ENCODE peak calls at places on chromosome 21, in seven cellular contexts. L is cardiac fibroblast, X is dorsolateral prefrontal cortex, D is tibial nerve, T is mucosa of descending colon, Q is epithelial cell of esophagus, S is HCT116. H is an unnamed sample.

GRCh38 chr21:24046816-24047443 is 1560.4 kb downstream of the MRPL39 start:
- DNase-seq in L (no peak), X (no peak), D (no peak), T (no peak), Q (no peak), S (no peak), H (no peak)

GRCh38 chr21:37257967-37258877 is 8.9 kb downstream of the VPS26C start:
- DNase-seq in L (peak), X (peak), D (no peak), T (peak), Q (peak), S (no peak), H (peak)

GRCh38 chr21:43978060-43978459 is 34.0 kb upstream of the TRAPPC10 start:
- DNase-seq in L (no peak), X (no peak), D (no peak), T (no peak), Q (no peak), S (no peak), H (no peak)

GRCh38 chr21:28516996-28517592 is 475.6 kb downstream of the LTN1 start:
- DNase-seq in L (peak), X (peak), D (peak), T (peak), Q (peak), S (no peak), H (peak)

GRCh38 chr21:35737425-35737824 is 322.9 kb downstream of the SETD4 start:
- DNase-seq in L (no peak), X (no peak), D (no peak), T (no peak), Q (no peak), S (no peak), H (no peak)

GRCh38 chr21:15966216-15966615 is 236.4 kb downstream of the USP25 start:
- DNase-seq in L (no peak), X (no peak), D (no peak), T (no peak), Q (no peak), S (no peak), H (peak)

GRCh38 chr21:40191196-40191595 is 324.0 kb downstream of the PCP4 start:
- DNase-seq in L (no peak), X (no peak), D (no peak), T (no peak), Q (no peak), S (no peak), H (no peak)

GRCh38 chr21:15741510-15741909 is 11.7 kb downstream of the USP25 start:
- DNase-seq in L (peak), X (no peak), D (no peak), T (no peak), Q (peak), S (no peak), H (peak)

GRCh38 chr21:29979043-29979442 is 39.2 kb upstream of the GRIK1 start:
- DNase-seq in L (no peak), X (no peak), D (no peak), T (no peak), Q (no peak), S (no peak), H (no peak)

GRCh38 chr21:35575280-35575915 is 484.9 kb downstream of the SETD4 start:
- DNase-seq in L (peak), X (no peak), D (no peak), T (no peak), Q (peak), S (no peak), H (peak)

GRCh38 chr21:25862596-25862995 is 127.8 kb downstream of the GABPA start:
- DNase-seq in L (peak), X (no peak), D (no peak), T (no peak), Q (peak), S (peak), H (peak)

GRCh38 chr21:29233611-29234540 is 64.8 kb upstream of the BACH1 start:
- DNase-seq in L (no peak), X (no peak), D (no peak), T (no peak), Q (peak), S (no peak), H (no peak)

GRCh38 chr21:26320541-26320940 is 150.0 kb upstream of the APP start:
- DNase-seq in L (no peak), X (no peak), D (no peak), T (no peak), Q (no peak), S (no peak), H (no peak)

GRCh38 chr21:36535618-36536241 is 55.8 kb upstream of the CLDN14 start:
- DNase-seq in L (no peak), X (no peak), D (no peak), T (no peak), Q (no peak), S (no peak), H (no peak)

GRCh38 chr21:40335689-40336088 is 468.5 kb downstream of the PCP4 start:
- DNase-seq in L (no peak), X (no peak), D (no peak), T (no peak), Q (no peak), S (no peak), H (no peak)

GRCh38 chr21:32807717-32808380 is 36.3 kb upstream of the PAXBP1 start:
- DNase-seq in L (peak), X (no peak), D (no peak), T (no peak), Q (peak), S (no peak), H (peak)

GRCh38 chr21:35738342-35738961 is 321.9 kb downstream of the SETD4 start:
- DNase-seq in L (peak), X (no peak), D (no peak), T (no peak), Q (peak), S (no peak), H (no peak)

GRCh38 chr21:43825936-43826622 is 36.7 kb downstream of the RRP1 start:
- DNase-seq in L (no peak), X (no peak), D (no peak), T (no peak), Q (no peak), S (no peak), H (no peak)

GRCh38 chr21:23968008-23968407 is 1639.3 kb downstream of the MRPL39 start:
- DNase-seq in L (no peak), X (no peak), D (no peak), T (no peak), Q (no peak), S (no peak), H (no peak)

GRCh38 chr21:14513772-14514171 is 32.3 kb downstream of the SAMSN1 start:
- DNase-seq in L (no peak), X (no peak), D (no peak), T (no peak), Q (no peak), S (no peak), H (no peak)

GRCh38 chr21:32604484-32604883 is 7.7 kb downstream of the CFAP298 start:
- DNase-seq in L (no peak), X (no peak), D (no peak), T (no peak), Q (no peak), S (no peak), H (no peak)

GRCh38 chr21:35059742-35060141 is 10.6 kb upstream of the RUNX1 start:
- DNase-seq in L (no peak), X (no peak), D (no peak), T (no peak), Q (no peak), S (no peak), H (peak)

GRCh38 chr21:35616090-35616489 is 444.2 kb downstream of the SETD4 start:
- DNase-seq in L (peak), X (no peak), D (peak), T (no peak), Q (peak), S (peak), H (peak)

GRCh38 chr21:26098758-26099157 is 71.8 kb downstream of the APP start:
- DNase-seq in L (no peak), X (no peak), D (no peak), T (no peak), Q (peak), S (no peak), H (no peak)

GRCh38 chr21:17527240-17527639 is 14.4 kb downstream of the CXADR start:
- DNase-seq in L (peak), X (no peak), D (no peak), T (no peak), Q (peak), S (no peak), H (no peak)

GRCh38 chr21:46668381-46668780 is 32.9 kb downstream of the PRMT2 start:
- DNase-seq in L (no peak), X (no peak), D (no peak), T (no peak), Q (no peak), S (no peak), H (no peak)
- H3K4me3 ChIP-seq in L (peak), X (peak), D (peak), T (no peak), Q (peak), S (peak), H (peak)

DNA sequence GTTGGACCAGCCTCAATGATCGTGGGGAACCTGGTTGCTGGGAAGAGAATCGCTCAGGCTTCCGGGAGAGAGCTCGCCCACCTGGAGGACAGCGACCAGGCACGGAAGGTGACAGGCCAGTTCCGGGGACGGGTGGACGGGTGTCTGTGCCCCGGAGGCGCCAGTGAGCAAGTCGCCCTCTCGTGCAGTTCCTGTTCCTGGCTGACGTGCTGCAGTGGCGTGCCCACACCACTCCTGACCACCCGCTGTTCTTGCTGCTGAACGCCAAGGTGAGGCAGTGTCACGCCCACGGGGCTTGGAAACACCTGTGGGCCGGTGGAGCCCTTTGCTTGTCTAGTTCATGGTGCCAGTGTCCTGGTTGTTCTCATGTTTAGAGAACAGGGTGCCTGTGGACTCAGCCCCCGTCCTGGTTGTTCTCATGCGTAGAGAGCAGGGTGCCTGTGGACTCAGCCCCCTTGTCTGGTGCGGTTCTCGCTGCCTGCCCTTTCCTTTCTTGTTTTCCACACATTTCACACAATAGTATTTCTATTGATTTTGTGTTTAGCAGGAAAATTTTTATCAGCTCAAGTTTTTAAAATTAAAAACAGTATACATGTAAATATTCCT is 53.1 kb downstream of the S100B start:
- DNase-seq in L (no peak), X (no peak), D (no peak), T (peak), Q (no peak), S (no peak), H (no peak)
- TF ChIP-seq CTCF in L (no peak), X (no peak), D (no peak), T (no peak), Q (no peak), S (no peak), H (no peak)

DNA sequence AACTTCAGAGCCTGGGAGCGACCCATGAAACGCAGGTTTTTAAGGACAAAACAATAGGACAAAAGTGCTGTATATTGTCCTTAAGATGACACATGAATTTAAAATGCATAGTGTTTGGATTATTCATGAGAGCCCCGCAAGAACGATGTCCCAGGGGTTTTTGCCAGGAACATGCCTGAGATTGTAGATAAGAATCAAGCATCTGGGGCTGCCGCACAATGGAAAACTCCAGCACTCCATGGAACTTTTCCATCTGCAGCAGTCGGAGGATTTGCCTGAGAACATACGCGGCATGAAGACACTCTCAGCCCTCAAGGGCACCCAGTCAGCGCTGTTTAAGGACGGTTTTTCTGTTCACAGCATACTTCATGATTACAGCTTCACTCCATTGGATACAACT is 5.3 kb upstream of the ERG start:
- DNase-seq in L (peak), X (no peak), D (no peak), T (no peak), Q (no peak), S (no peak), H (peak)
- H3K4me3 ChIP-seq in L (no peak), X (no peak), D (peak), T (no peak), Q (no peak), S (no peak), H (no peak)

GRCh38 chr21:31545036-31545435 is 114.5 kb upstream of the SOD1 start:
- DNase-seq in L (no peak), X (no peak), D (no peak), T (no peak), Q (no peak), S (no peak), H (no peak)

GRCh38 chr21:31546402-31547155 is 112.9 kb upstream of the SOD1 start:
- DNase-seq in L (peak), X (no peak), D (no peak), T (no peak), Q (no peak), S (no peak), H (no peak)

GRCh38 chr21:31552826-31553225 is 106.7 kb upstream of the SOD1 start:
- DNase-seq in L (no peak), X (no peak), D (no peak), T (no peak), Q (no peak), S (no peak), H (no peak)

GRCh38 chr21:31550070-31550469 is 109.4 kb upstream of the SOD1 start:
- DNase-seq in L (no peak), X (no peak), D (no peak), T (no peak), Q (no peak), S (no peak), H (no peak)

GRCh38 chr21:31548688-31549087 is 110.8 kb upstream of the SOD1 start:
- DNase-seq in L (no peak), X (no peak), D (no peak), T (no peak), Q (no peak), S (no peak), H (no peak)
- TF ChIP-seq CTCF in L (no peak), X (no peak), D (no peak), T (no peak), Q (no peak), S (no peak), H (no peak)

GRCh38 chr21:45080232-45080631 is 5.9 kb downstream of the ADARB1 start:
- DNase-seq in L (no peak), X (no peak), D (no peak), T (no peak), Q (no peak), S (no peak), H (no peak)
- H3K4me3 ChIP-seq in L (no peak), X (no peak), D (no peak), T (no peak), Q (no peak), S (no peak), H (no peak)

DNA sequence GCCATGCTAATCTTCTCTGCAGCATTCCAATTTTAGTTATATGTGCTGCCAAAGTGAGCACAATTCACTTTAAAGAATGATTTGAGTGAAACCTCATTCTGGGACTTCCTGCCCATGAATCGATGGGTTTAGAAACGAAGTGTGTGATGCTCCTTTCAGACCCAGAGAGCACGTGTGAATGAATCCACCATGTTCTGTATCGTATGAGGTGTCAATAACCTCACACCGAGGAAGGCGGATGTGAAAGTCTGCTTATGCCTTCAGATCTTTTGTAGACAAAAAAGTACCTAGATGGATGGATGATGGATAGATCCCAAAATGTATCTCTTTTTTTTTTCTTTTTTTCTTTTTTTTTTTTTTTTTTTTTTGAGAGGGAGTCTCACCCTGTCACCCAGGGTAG is 13.8 kb downstream of the UBASH3A start:
- DNase-seq in L (no peak), X (no peak), D (no peak), T (no peak), Q (no peak), S (no peak), H (no peak)
- TF ChIP-seq CTCF in L (no peak), X (no peak), D (no peak), T (no peak), Q (no peak), S (no peak), H (no peak)

GRCh38 chr21:41364308-41364707 is 2.5 kb downstream of the MX2 start:
- DNase-seq in L (no peak), X (no peak), D (no peak), T (no peak), Q (peak), S (no peak), H (no peak)
- H3K4me3 ChIP-seq in L (no peak), X (no peak), D (no peak), T (no peak), Q (no peak), S (no peak), H (no peak)

GRCh38 chr21:33924079-33924765 is 8.6 kb upstream of the ATP5PO start:
- DNase-seq in L (peak), X (peak), D (peak), T (peak), Q (peak), S (peak), H (peak)
- TF ChIP-seq CTCF in L (peak), X (peak), D (peak), T (peak), Q (peak), S (peak), H (peak)

H was measured in fibroblast of mammary gland.